ENCODE peak calls at places on chromosomes 12 and 14, in four cellular contexts. F, E, N and D are unnamed samples.

GRCh38 chr12:32159925-32160324 is 53.3 kb downstream of the BICD1 start:
- DNase-seq in F (no peak), E (peak; percentile 44), N (no peak), D (no peak)

GRCh38 chr12:65778268-65779090 is 45.8 kb upstream of the HMGA2 start:
- DNase-seq in F (no peak), E (peak; percentile 69), N (no peak), D (peak; percentile 84)

GRCh38 chr12:123938679-123939480 is 33.8 kb downstream of the CCDC92 start:
- DNase-seq in F (no peak), E (no peak), N (no peak), D (peak; percentile 6)

GRCh38 chr12:116761499-116761898 is 23.4 kb downstream of the RNFT2 start:
- DNase-seq in F (no peak), E (no peak), N (no peak), D (no peak)

GRCh38 chr12:4526923-4527546 is 11.7 kb upstream of the RAD51AP1 start:
- DNase-seq in F (no peak), E (peak; percentile 13), N (no peak), D (peak; percentile 27)

GRCh38 chr12:109595321-109595902 is 21.8 kb downstream of the MVK start:
- DNase-seq in F (no peak), E (no peak), N (no peak), D (no peak)

GRCh38 chr14:105817971-105818711 is 291.8 kb downstream of the TMEM121 start:
- DNase-seq in F (no peak), E (no peak), N (no peak), D (no peak)

GRCh38 chr12:14514154-14514842 is 53.4 kb downstream of the PLBD1 start:
- DNase-seq in F (no peak), E (peak; percentile 16), N (no peak), D (peak; percentile 7)

GRCh38 chr12:15824516-15824915 is 35.3 kb upstream of the EPS8 start:
- DNase-seq in F (no peak), E (no peak), N (no peak), D (no peak)

GRCh38 chr12:109018276-109018675 is 2.6 kb downstream of the SVOP start:
- DNase-seq in F (no peak), E (no peak), N (no peak), D (no peak)

GRCh38 chr14:104387385-104388010 is 192.1 kb upstream of the C14orf180 start:
- DNase-seq in F (no peak), E (no peak), N (no peak), D (no peak)

GRCh38 chr14:93234798-93235197 is 27.7 kb downstream of the UBR7 start:
- DNase-seq in F (no peak), E (peak; percentile 76), N (no peak), D (peak; percentile 89)

GRCh38 chr12:131941116-131941986 is 8.4 kb upstream of the EP400 start:
- DNase-seq in F (no peak), E (no peak), N (no peak), D (no peak)

GRCh38 chr14:96208739-96209138 is 4.1 kb downstream of the BDKRB2 start:
- DNase-seq in F (no peak), E (no peak), N (no peak), D (no peak)

GRCh38 chr12:44972746-44973421 is 78.0 kb downstream of the DBX2 start:
- DNase-seq in F (no peak), E (peak; percentile 6), N (no peak), D (peak; percentile 31)
- TF ChIP-seq CTCF in F (peak; percentile 22), E (peak; percentile 48), N (no peak), D (peak; percentile 67)

GRCh38 chr14:90814806-90815566 is 1.2 kb downstream of the TTC7B start:
- DNase-seq in F (no peak), E (no peak), N (no peak), D (no peak)
- H3K4me3 ChIP-seq in F (peak overlapping the region; percentile 65), E (peak overlapping the region; percentile 76), N (no peak overlapping the region), D (peak overlapping the region; percentile 74)

GRCh38 chr12:100953217-100953616 is 158.6 kb downstream of the ANO4 start:
- DNase-seq in F (no peak), E (no peak), N (no peak), D (no peak)
- TF ChIP-seq CTCF in F (no peak), E (no peak), N (no peak), D (no peak)

GRCh38 chr12:51240971-51241370 is 2.3 kb downstream of the DAZAP2 start:
- DNase-seq in F (no peak), E (no peak), N (no peak), D (peak; percentile 45)
- H3K4me3 ChIP-seq in F (peak overlapping the region; percentile 100), E (no peak overlapping the region), N (peak overlapping the region; percentile 99), D (no peak overlapping the region)